ENCODE peak calls at places on chromosomes 1 and 21, in eight cellular contexts. H is left cardiac atrium; A is activated CD8-positive, alpha-beta T cell treated with anti-CD3 and anti-CD28 coated beads, Interleukin-2, amount 10 ng/mL, durations not matched to agents 7 days and 5 days; N is PC-3; L is stimulated activated memory B cell treated with anti-CD40 and anti-IgM and Interleukin-4, amounts not matched to agents 10 μg/mL and 1 μg/mL and 100 μg/mL, for 72 hours; D is WTC11; E is body of pancreas; S is naive thymus-derived CD8-positive, alpha-beta T cell. T is an unnamed sample.

GRCh38 chr1:40939320-40940059 is 40.0 kb upstream of the CTPS1 start:
- ATAC-seq in H (peak; percentile 90), A (no peak), N (no peak), L (no peak), D (no peak), E (peak; percentile 91), S (no peak), T (peak; percentile 39)

GRCh38 chr1:41343790-41344679 is 17.2 kb upstream of the FOXO6 start:
- ATAC-seq in H (no peak), A (peak; percentile 64), N (no peak), L (no peak), D (no peak), E (no peak), S (no peak), T (no peak)

GRCh38 chr1:227351443-227351842 is 33.2 kb upstream of the CDC42BPA start:
- ATAC-seq in H (peak; percentile 81), A (no peak), N (peak; percentile 93), L (no peak), D (no peak), E (no peak), S (no peak), T (no peak)

GRCh38 chr1:33661791-33662190 is 189.3 kb downstream of the ZSCAN20 start:
- ATAC-seq in H (no peak), A (no peak), N (no peak), L (no peak), D (no peak), E (no peak), S (no peak), T (no peak)

GRCh38 chr1:92473781-92474495 is 12.8 kb downstream of the GFI1 start:
- ATAC-seq in H (no peak), A (peak; percentile 34), N (no peak), L (peak; percentile 76), D (peak; percentile 11), E (no peak), S (no peak), T (no peak)

GRCh38 chr1:1069711-1070676 is 4.1 kb downstream of the RNF223 start:
- ATAC-seq in H (peak; percentile 18), A (no peak), N (no peak), L (peak; percentile 40), D (no peak), E (no peak), S (no peak), T (peak; percentile 42)

GRCh38 chr1:38084700-38085099 is 38.1 kb upstream of the POU3F1 start:
- ATAC-seq in H (peak; percentile 45), A (no peak), N (no peak), L (no peak), D (no peak), E (peak; percentile 95), S (no peak), T (no peak)

GRCh38 chr1:223144431-223144830 is 1.4 kb upstream of the TLR5 start:
- ATAC-seq in H (no peak), A (no peak), N (no peak), L (no peak), D (no peak), E (no peak), S (no peak), T (no peak)

GRCh38 chr1:174425121-174425520 is 22.6 kb upstream of the GPR52 start:
- ATAC-seq in H (no peak), A (no peak), N (no peak), L (no peak), D (no peak), E (no peak), S (no peak), T (no peak)

GRCh38 chr1:245997471-245998258 is 509.4 kb downstream of the SMYD3 start:
- ATAC-seq in H (peak; percentile 97), A (no peak), N (peak; percentile 72), L (no peak), D (peak; percentile 26), E (peak; percentile 62), S (no peak), T (peak; percentile 56)

GRCh38 chr1:183633676-183634343 is 1.8 kb downstream of the ARPC5 start:
- ATAC-seq in H (peak; percentile 4), A (peak; percentile 29), N (peak; percentile 38), L (peak; percentile 60), D (peak; percentile 8), E (no peak), S (peak; percentile 55), T (no peak)

GRCh38 chr21:39525129-39525528 is 73.4 kb downstream of the SH3BGR start:
- ATAC-seq in H (peak; percentile 30), A (no peak), N (no peak), L (no peak), D (no peak), E (no peak), S (no peak), T (peak; percentile 43)

GRCh38 chr1:55035904-55036303 is 3.4 kb upstream of the PCSK9 start:
- ATAC-seq in H (no peak), A (no peak), N (no peak), L (no peak), D (no peak), E (no peak), S (no peak), T (no peak)

GRCh38 chr1:201726700-201727099 is 102.3 kb upstream of the IPO9 start:
- ATAC-seq in H (peak; percentile 28), A (no peak), N (no peak), L (no peak), D (no peak), E (no peak), S (no peak), T (peak; percentile 49)

GRCh38 chr1:82689217-82689616 is 888.5 kb downstream of the ADGRL2 start:
- ATAC-seq in H (no peak), A (no peak), N (no peak), L (no peak), D (no peak), E (no peak), S (no peak), T (no peak)